ENCODE peak calls at places on chromosomes 2 and 18, in five cellular contexts. V is HCT116, B is GM12865, L is neural progenitor cell, P is uterus. E is an unnamed sample.

GRCh38 chr18:12359515-12359927 is 17.5 kb downstream of the AFG3L2 start:
- DNase-seq in V (no peak), B (no peak), L (no peak), P (no peak), E (no peak)

GRCh38 chr2:17388790-17389189 is 129.4 kb downstream of the RAD51AP2 start:
- DNase-seq in V (no peak), B (no peak), L (no peak), P (no peak), E (no peak)

GRCh38 chr2:1455466-1455865 is 42.2 kb downstream of the TPO start:
- DNase-seq in V (no peak), B (no peak), L (no peak), P (no peak), E (peak)

GRCh38 chr2:164542584-164543021 is 78.7 kb downstream of the GRB14 start:
- DNase-seq in V (no peak), B (no peak), L (no peak), P (no peak), E (no peak)

GRCh38 chr18:40875101-40875500 is 1079.9 kb upstream of the PIK3C3 start:
- DNase-seq in V (no peak), B (no peak), L (no peak), P (no peak), E (no peak)

GRCh38 chr2:241907171-241907570 is 37.6 kb downstream of the RTP5 start:
- DNase-seq in V (no peak), B (no peak), L (no peak), P (no peak), E (no peak)

GRCh38 chr2:33126973-33127372 is 180.2 kb downstream of the LTBP1 start:
- DNase-seq in V (no peak), B (no peak), L (no peak), P (no peak), E (no peak)

GRCh38 chr2:149601141-149601796 is 13.7 kb upstream of the MMADHC start:
- DNase-seq in V (no peak), B (no peak), L (no peak), P (no peak), E (no peak)

GRCh38 chr2:62718225-62718822 is 12.8 kb downstream of the EHBP1 start:
- DNase-seq in V (no peak), B (no peak), L (no peak), P (no peak), E (no peak)

GRCh38 chr2:232483296-232483922 is 4.2 kb downstream of the ECEL1 start:
- DNase-seq in V (no peak), B (no peak), L (no peak), P (no peak), E (no peak)

GRCh38 chr18:24064701-24065100 is 50.1 kb downstream of the TTC39C start:
- DNase-seq in V (no peak), B (no peak), L (no peak), P (no peak), E (no peak)

GRCh38 chr2:37357461-37358008 is 13.1 kb downstream of the QPCT start:
- DNase-seq in V (no peak), B (no peak), L (no peak), P (no peak), E (no peak)

GRCh38 chr2:229922449-229923386 is at the start of gene FBXO36:
- DNase-seq in V (peak), B (peak), L (peak), P (no peak), E (peak)

GRCh38 chr2:181586569-181587076 is 70.3 kb downstream of the CERKL start:
- DNase-seq in V (no peak), B (peak), L (peak), P (no peak), E (no peak)

GRCh38 chr2:12451726-12452125 is 265.0 kb upstream of the TRIB2 start:
- DNase-seq in V (no peak), B (peak), L (no peak), P (no peak), E (no peak)

GRCh38 chr2:106020821-106021316 is 173.2 kb downstream of the UXS1 start:
- DNase-seq in V (no peak), B (no peak), L (peak), P (peak), E (no peak)

GRCh38 chr2:213251618-213252017 is 32.6 kb upstream of the SPAG16 start:
- DNase-seq in V (peak), B (peak), L (peak), P (no peak), E (peak)

GRCh38 chr2:60973705-60974104 is 43.8 kb upstream of the PEX13 start:
- DNase-seq in V (no peak), B (no peak), L (no peak), P (no peak), E (no peak)

GRCh38 chr2:142754182-142754581 is 123.3 kb upstream of the KYNU start:
- DNase-seq in V (no peak), B (no peak), L (no peak), P (no peak), E (no peak)

GRCh38 chr2:55961318-55961911 is 37.8 kb upstream of the EFEMP1 start:
- DNase-seq in V (peak), B (peak), L (peak), P (no peak), E (peak)
- TF ChIP-seq CTCF in V (peak), B (peak), L (peak), P (peak), E (peak)

GRCh38 chr2:26911911-26912861 is 58.3 kb upstream of the MAPRE3 start:
- DNase-seq in V (no peak), B (no peak), L (peak), P (no peak), E (no peak)
- H3K4me3 ChIP-seq in V (no peak), B (no peak), L (peak), P (no peak), E (no peak)

GRCh38 chr2:215553946-215554345 is 118.1 kb upstream of the FN1 start:
- DNase-seq in V (peak), B (peak), L (no peak), P (no peak), E (no peak)
- TF ChIP-seq CTCF in V (peak), B (peak), L (peak), P (no peak), E (peak)

GRCh38 chr2:52879561-52879960 is 888.0 kb upstream of the CHAC2 start:
- DNase-seq in V (no peak), B (no peak), L (no peak), P (no peak), E (no peak)

GRCh38 chr2:52882974-52883373 is 884.6 kb upstream of the CHAC2 start:
- DNase-seq in V (no peak), B (no peak), L (no peak), P (no peak), E (no peak)

GRCh38 chr2:52884971-52885370 is 882.6 kb upstream of the CHAC2 start:
- DNase-seq in V (no peak), B (no peak), L (no peak), P (no peak), E (no peak)

GRCh38 chr2:52880872-52881271 is 886.7 kb upstream of the CHAC2 start:
- DNase-seq in V (no peak), B (no peak), L (no peak), P (no peak), E (no peak)

GRCh38 chr2:52881606-52882005 is 886.0 kb upstream of the CHAC2 start:
- DNase-seq in V (peak), B (no peak), L (no peak), P (no peak), E (no peak)
- H3K4me3 ChIP-seq in V (peak), B (no peak), L (no peak), P (no peak), E (no peak)

GRCh38 chr2:172464340-172465129 is 37.1 kb downstream of the ITGA6 start:
- DNase-seq in V (no peak), B (no peak), L (no peak), P (no peak), E (no peak)

GRCh38 chr2:172465417-172466334 is 38.3 kb downstream of the ITGA6 start:
- DNase-seq in V (no peak), B (peak), L (peak), P (peak), E (peak)

GRCh38 chr2:172471168-172471567 is 43.8 kb downstream of the ITGA6 start:
- DNase-seq in V (no peak), B (no peak), L (no peak), P (no peak), E (no peak)

GRCh38 chr2:172462393-172463381 is 35.3 kb downstream of the ITGA6 start:
- DNase-seq in V (no peak), B (peak), L (no peak), P (no peak), E (no peak)

DNA sequence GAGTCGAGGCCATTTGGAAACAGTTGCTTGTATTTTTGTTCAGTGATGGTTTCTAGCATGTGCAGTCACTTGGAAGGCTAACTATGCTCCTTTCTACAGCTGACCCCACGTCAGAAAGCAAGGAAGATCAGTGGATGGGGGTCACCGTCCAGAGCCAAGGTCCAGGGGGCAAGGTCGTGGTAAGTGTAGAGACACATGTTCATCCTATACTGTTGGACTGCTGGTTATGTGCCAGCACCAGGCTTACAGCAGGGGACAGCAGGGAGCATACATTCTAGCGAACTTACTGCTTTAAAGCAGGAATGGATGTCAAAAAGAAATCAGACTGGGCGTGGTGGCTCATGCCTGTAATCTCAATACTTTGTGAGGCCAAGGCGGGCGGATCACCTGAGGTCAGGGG is 40.0 kb downstream of the ITGA6 start:
- DNase-seq in V (no peak), B (peak), L (no peak), P (no peak), E (no peak)
- TF ChIP-seq CTCF in V (no peak), B (peak), L (no peak), P (no peak), E (peak)

GRCh38 chr2:147845608-147846002 is 776 bp downstream of the ACVR2A start:
- DNase-seq in V (no peak), B (no peak), L (no peak), P (no peak), E (no peak)
- H3K4me3 ChIP-seq in V (peak), B (peak), L (peak), P (peak), E (peak)

DNA sequence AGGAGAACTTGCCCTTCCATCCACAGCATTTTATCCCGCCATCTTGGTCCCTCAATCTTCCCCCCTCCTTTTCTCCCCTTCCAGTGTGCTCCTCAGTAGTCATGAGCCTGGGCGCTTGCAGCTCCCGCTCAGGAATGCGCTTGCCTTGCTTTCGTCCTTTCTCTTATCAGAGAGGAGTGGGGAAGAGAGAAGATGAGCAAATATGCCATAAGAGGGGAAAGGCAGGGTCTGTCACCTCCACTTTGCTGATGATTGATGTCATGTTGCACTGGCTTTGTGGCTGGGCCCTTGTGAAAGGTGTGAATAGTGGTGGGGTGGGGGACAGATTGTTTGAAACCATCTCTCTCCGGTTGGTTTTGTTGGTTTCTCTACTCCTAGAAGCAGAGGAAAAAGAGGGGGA is 569.3 kb downstream of the TNS1 start:
- DNase-seq in V (no peak), B (no peak), L (peak), P (peak), E (no peak)
- TF ChIP-seq CTCF in V (no peak), B (no peak), L (no peak), P (no peak), E (no peak)

DNA sequence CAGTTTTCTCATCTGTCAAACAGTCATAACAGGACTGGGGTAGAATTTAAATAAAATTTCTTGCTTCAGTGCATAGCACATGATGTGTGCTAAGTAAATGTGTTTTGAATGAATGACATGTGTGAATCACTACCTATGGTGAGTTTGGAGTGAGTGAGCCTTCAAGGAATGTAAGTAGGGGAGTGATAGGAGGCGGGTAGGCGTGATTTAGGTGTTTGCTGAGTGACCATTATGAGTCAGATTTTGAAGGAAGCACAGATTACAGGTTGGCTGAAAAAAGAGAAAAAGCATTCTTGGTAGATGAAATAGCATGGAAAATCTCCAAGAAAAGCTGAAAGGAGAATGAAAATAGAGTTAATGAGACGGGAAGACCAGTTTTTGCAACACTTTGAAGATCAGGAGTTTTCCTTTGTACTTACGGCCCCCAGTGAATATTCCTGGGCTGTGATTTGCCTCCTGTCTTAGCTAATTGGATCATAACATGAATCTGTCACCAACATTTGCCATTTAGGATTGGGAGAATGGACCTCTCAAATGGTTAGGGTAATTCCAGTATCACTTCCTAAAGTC is 136.9 kb upstream of the GATA6 start:
- DNase-seq in V (peak), B (peak), L (peak), P (peak), E (peak)
- H3K4me3 ChIP-seq in V (no peak), B (no peak), L (peak), P (no peak), E (no peak)

GRCh38 chr2:237624565-237624964 is 2.8 kb upstream of the LRRFIP1 start:
- DNase-seq in V (no peak), B (peak), L (no peak), P (peak), E (no peak)
- TF ChIP-seq CTCF in V (no peak), B (peak), L (no peak), P (peak), E (no peak)

GRCh38 chr2:30315391-30316055 is 84.2 kb downstream of the LBH start:
- DNase-seq in V (no peak), B (peak), L (no peak), P (no peak), E (no peak)

GRCh38 chr2:30310411-30310810 is 79.1 kb downstream of the LBH start:
- DNase-seq in V (no peak), B (no peak), L (no peak), P (no peak), E (no peak)

GRCh38 chr2:30310955-30311354 is 79.6 kb downstream of the LBH start:
- DNase-seq in V (no peak), B (peak), L (no peak), P (no peak), E (no peak)

GRCh38 chr2:30316408-30316807 is 85.1 kb downstream of the LBH start:
- DNase-seq in V (no peak), B (no peak), L (no peak), P (no peak), E (no peak)

DNA sequence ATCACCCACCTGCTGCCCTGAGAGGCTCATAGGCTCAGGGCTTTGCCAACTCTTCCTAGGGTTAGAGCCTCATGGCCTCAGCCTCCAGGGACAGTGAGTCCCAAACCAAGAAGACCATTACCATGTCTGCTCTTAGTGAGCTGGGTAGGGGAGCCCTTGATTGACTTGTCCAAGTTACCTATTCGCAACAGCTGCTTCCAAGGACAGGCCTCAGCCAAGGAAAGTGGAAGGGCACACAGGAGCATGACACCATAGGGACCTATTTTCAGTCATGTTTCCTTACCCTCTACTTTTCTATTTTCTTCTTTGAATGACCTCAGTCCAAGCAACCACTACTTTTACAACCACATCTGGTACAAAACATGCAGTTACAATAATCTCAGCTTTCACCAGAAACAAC is 81.6 kb downstream of the LBH start:
- DNase-seq in V (no peak), B (no peak), L (no peak), P (no peak), E (no peak)
- H3K4me3 ChIP-seq in V (no peak), B (no peak), L (no peak), P (no peak), E (no peak)